ENCODE peak calls at places on chromosomes 3 and 15, in ten cellular contexts. B is dorsolateral prefrontal cortex, Q is SK-N-SH, R is substantia nigra, J is coronary artery, G is cardiac muscle cell, S is kidney, O is body of pancreas, P is mammary epithelial cell, T is IMR-90. V is an unnamed sample.

GRCh38 chr15:93719941-93720351 is 511.4 kb upstream of the MCTP2 start:
- DNase-seq in B (no peak), Q (no peak), R (no peak), J (no peak), G (no peak), S (no peak), O (no peak), P (peak; percentile 58), T (peak; percentile 55), V (no peak)

GRCh38 chr3:33791477-33792166 is 6.8 kb upstream of the PDCD6IP start:
- DNase-seq in B (no peak), Q (no peak), R (no peak), J (no peak), G (no peak), S (no peak), O (peak; percentile 25), P (peak; percentile 100), T (peak; percentile 41), V (no peak)

GRCh38 chr3:24615177-24615576 is 120.5 kb upstream of the THRB start:
- DNase-seq in B (no peak), Q (no peak), R (no peak), J (no peak), G (no peak), S (no peak), O (no peak), P (no peak), T (no peak), V (no peak)

GRCh38 chr3:189827108-189827507 is 195.9 kb downstream of the TP63 start:
- DNase-seq in B (no peak), Q (no peak), R (no peak), J (no peak), G (no peak), S (no peak), O (no peak), P (no peak), T (no peak), V (no peak)

GRCh38 chr3:107062787-107063186 is 314.5 kb upstream of the CCDC54 start:
- DNase-seq in B (no peak), Q (no peak), R (no peak), J (no peak), G (no peak), S (no peak), O (no peak), P (no peak), T (no peak), V (no peak)

GRCh38 chr3:183439510-183439909 is 11.1 kb upstream of the MCF2L2 start:
- DNase-seq in B (no peak), Q (no peak), R (no peak), J (no peak), G (no peak), S (no peak), O (no peak), P (peak; percentile 68), T (no peak), V (no peak)

GRCh38 chr3:46422617-46423016 is 15.6 kb downstream of the CCRL2 start:
- DNase-seq in B (no peak), Q (no peak), R (no peak), J (no peak), G (no peak), S (no peak), O (no peak), P (peak; percentile 93), T (peak; percentile 13), V (no peak)

GRCh38 chr3:184508938-184509337 is 52.6 kb upstream of the EPHB3 start:
- DNase-seq in B (no peak), Q (no peak), R (no peak), J (no peak), G (no peak), S (no peak), O (no peak), P (no peak), T (no peak), V (no peak)

GRCh38 chr3:155572085-155572484 is 172.8 kb downstream of the PLCH1 start:
- DNase-seq in B (no peak), Q (no peak), R (no peak), J (no peak), G (no peak), S (no peak), O (peak; percentile 13), P (no peak), T (no peak), V (no peak)

DNA sequence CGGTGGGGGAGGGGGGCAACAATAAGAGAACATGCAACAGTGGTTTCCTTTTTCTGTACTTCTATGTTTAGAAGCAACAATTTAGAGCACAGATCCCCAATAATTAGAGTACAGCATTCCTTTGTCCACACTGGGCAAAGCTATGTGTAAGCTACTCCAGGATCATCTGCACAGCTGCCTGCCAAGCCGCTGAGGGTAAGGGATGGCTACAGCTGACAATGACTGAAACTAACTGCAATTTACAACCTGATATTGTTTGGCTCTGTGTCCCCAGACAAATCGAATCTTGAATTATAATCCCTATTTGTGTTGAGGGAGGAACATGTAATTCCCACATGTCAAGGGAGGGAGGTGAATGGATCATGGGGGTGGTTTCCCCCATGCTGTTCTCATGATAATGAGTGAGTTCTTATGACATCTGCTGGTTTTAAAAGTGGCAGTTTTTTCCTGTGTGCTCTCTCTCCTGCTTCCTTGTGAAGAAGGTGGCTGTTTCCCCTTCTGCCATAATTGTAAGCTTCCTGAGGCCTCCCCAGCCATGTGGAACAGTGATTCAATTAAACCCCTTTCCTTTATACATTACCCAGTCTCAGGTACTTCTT is 54.8 kb upstream of the TNFSF10 start:
- DNase-seq in B (no peak), Q (no peak), R (no peak), J (no peak), G (no peak), S (no peak), O (no peak), P (no peak), T (no peak), V (no peak)
- H3K27ac ChIP-seq in B (no peak overlapping the region), Q (no peak overlapping the region), R (no peak overlapping the region), J (no peak overlapping the region), G (no peak overlapping the region), S (no peak overlapping the region), O (no peak overlapping the region), P (no peak overlapping the region), T (no peak overlapping the region), V (no peak overlapping the region)

DNA sequence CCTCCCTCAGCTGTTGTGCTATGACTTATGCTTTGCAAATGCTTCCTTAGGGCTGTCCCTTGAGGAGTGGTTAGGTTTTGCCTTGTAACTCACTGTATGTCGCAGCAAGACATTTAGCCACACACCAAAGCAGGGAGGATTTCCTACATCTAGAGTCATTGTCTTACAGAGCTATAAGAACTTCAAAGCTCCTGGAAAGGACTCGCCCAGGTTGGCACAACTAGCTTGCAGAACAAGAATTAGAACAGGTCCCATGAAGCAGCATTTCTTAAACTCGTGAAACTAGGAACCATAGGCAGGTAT is 19.4 kb upstream of the ACAP2 start:
- DNase-seq in B (no peak), Q (no peak), R (no peak), J (no peak), G (no peak), S (no peak), O (no peak), P (no peak), T (no peak), V (no peak)
- H3K27ac ChIP-seq in B (no peak overlapping the region), Q (no peak overlapping the region), R (no peak overlapping the region), J (no peak overlapping the region), G (no peak overlapping the region), S (no peak overlapping the region), O (no peak overlapping the region), P (no peak overlapping the region), T (no peak overlapping the region), V (no peak overlapping the region)

GRCh38 chr15:51672100-51672731 is 9.1 kb upstream of the SCG3 start:
- DNase-seq in B (no peak), Q (no peak), R (no peak), J (no peak), G (no peak), S (no peak), O (peak; percentile 3), P (no peak), T (no peak), V (no peak)
- H3K27ac ChIP-seq in B (no peak overlapping the region), Q (no peak overlapping the region), R (no peak overlapping the region), J (no peak overlapping the region), G (no peak overlapping the region), S (no peak overlapping the region), O (no peak overlapping the region), P (no peak overlapping the region), T (no peak overlapping the region), V (no peak overlapping the region)

GRCh38 chr3:153574445-153574844 is 412.4 kb downstream of the RAP2B start:
- DNase-seq in B (no peak), Q (no peak), R (no peak), J (no peak), G (no peak), S (no peak), O (no peak), P (no peak), T (no peak), V (no peak)
- H3K27ac ChIP-seq in B (no peak overlapping the region), Q (no peak overlapping the region), R (no peak overlapping the region), J (no peak overlapping the region), G (no peak overlapping the region), S (no peak overlapping the region), O (no peak overlapping the region), P (no peak overlapping the region), T (no peak overlapping the region), V (no peak overlapping the region)

V was measured in caudate nucleus.